ENCODE peak calls at places on chromosomes 3 and 15, in four cellular contexts. O, K, F and Z are unnamed samples. For H3K4me1, the result is how much of the 10 kb centered on the place peaks cover.

GRCh38 chr15:25541228-25541627 is 102.4 kb upstream of the UBE3A start:
- DNase-seq in O (no peak), K (no peak), F (no peak), Z (no peak)

GRCh38 chr15:93018574-93018973 is 70.4 kb downstream of the RGMA start:
- DNase-seq in O (peak), K (no peak), F (no peak), Z (no peak)

GRCh38 chr3:53190659-53191058 is 29.6 kb downstream of the PRKCD start:
- DNase-seq in O (no peak), K (no peak), F (no peak), Z (no peak)

GRCh38 chr15:29356807-29357206 is 87.2 kb upstream of the NSMCE3 start:
- DNase-seq in O (no peak), K (no peak), F (no peak), Z (no peak)

GRCh38 chr3:184417619-184418327 is 37.9 kb downstream of the CHRD start:
- DNase-seq in O (peak), K (peak), F (peak), Z (no peak)

GRCh38 chr3:129664040-129664646 is 57.7 kb upstream of the PLXND1 start:
- DNase-seq in O (no peak), K (no peak), F (no peak), Z (no peak)

GRCh38 chr3:21912656-21913055 is 161.6 kb upstream of the ZNF385D start:
- DNase-seq in O (no peak), K (no peak), F (no peak), Z (no peak)

GRCh38 chr3:124584552-124585391 is 145.5 kb upstream of the UMPS start:
- DNase-seq in O (peak), K (peak), F (peak), Z (no peak)

GRCh38 chr3:50170689-50171088 is 15.6 kb downstream of the SEMA3F start:
- DNase-seq in O (peak), K (peak), F (no peak), Z (no peak)

GRCh38 chr15:78195735-78196201 is 38.6 kb downstream of the ACSBG1 start:
- DNase-seq in O (no peak), K (peak), F (peak), Z (no peak)

GRCh38 chr3:65545429-65545828 is 493.3 kb downstream of the MAGI1 start:
- DNase-seq in O (no peak), K (no peak), F (no peak), Z (no peak)

GRCh38 chr15:65920825-65921309 is 51.6 kb downstream of the RAB11A start:
- DNase-seq in O (no peak), K (no peak), F (no peak), Z (no peak)

GRCh38 chr3:196519738-196520122 is 4.6 kb upstream of the SMCO1 start:
- DNase-seq in O (peak), K (no peak), F (no peak), Z (no peak)

GRCh38 chr15:86231864-86232801 is 152.5 kb downstream of the AGBL1 start:
- DNase-seq in O (peak), K (peak), F (peak), Z (no peak)

GRCh38 chr3:181698263-181698944 is 13.3 kb upstream of the SOX2 start:
- DNase-seq in O (no peak), K (no peak), F (no peak), Z (no peak)

GRCh38 chr3:181695661-181696491 is 15.8 kb upstream of the SOX2 start:
- DNase-seq in O (peak), K (no peak), F (peak), Z (no peak)

GRCh38 chr3:181694805-181695660 is 16.7 kb upstream of the SOX2 start:
- DNase-seq in O (peak), K (peak), F (peak), Z (no peak)

GRCh38 chr3:181699171-181699903 is 12.4 kb upstream of the SOX2 start:
- DNase-seq in O (no peak), K (no peak), F (no peak), Z (no peak)

GRCh38 chr3:181696641-181697230 is 15.0 kb upstream of the SOX2 start:
- DNase-seq in O (no peak), K (no peak), F (no peak), Z (no peak)
- H3K4me1 ChIP-seq in O (under half), K (under half), F (under half), Z (under half)

GRCh38 chr15:91952216-91952615 is 98.7 kb downstream of the SLCO3A1 start:
- DNase-seq in O (no peak), K (no peak), F (no peak), Z (no peak)
- H3K4me1 ChIP-seq in O (under half), K (under half), F (under half), Z (half or more)

DNA sequence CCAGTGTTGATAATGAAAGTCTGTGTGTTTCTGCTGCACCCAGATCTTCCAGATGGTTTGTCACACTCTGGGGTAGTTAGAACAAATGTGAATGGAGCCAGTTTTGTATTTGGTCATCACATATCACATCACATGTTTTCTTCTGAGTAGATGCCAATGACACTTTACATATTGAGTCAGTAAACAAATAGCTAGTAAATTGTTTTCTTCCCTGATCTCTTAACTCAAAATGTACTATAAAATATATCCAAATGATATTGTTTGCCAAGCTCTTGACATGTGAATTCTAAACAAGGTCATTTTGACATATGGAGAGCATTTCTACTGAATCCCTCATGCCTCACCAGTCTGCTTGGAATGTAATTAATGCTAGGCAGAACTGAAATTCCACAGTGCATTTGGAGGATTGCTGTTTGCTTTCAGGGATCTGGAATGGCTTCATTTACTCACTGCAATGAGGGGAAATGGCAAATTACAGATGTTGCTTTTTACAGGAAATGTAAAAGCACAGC is 45.0 kb downstream of the PDHB start:
- DNase-seq in O (no peak), K (no peak), F (peak), Z (no peak)
- H3K4me1 ChIP-seq in O (under half), K (under half), F (under half), Z (half or more)

GRCh38 chr3:157381606-157382005 is 55.0 kb upstream of the PTX3 start:
- DNase-seq in O (no peak), K (no peak), F (no peak), Z (no peak)
- H3K4me1 ChIP-seq in O (under half), K (under half), F (under half), Z (under half)

GRCh38 chr15:76198456-76199105 is 112.7 kb downstream of the ETFA start:
- DNase-seq in O (no peak), K (no peak), F (no peak), Z (no peak)
- H3K4me1 ChIP-seq in O (under half), K (under half), F (under half), Z (half or more)

GRCh38 chr3:31953636-31954035 is 27.4 kb downstream of the OSBPL10 start:
- DNase-seq in O (no peak), K (no peak), F (no peak), Z (no peak)

GRCh38 chr3:31953091-31953490 is 28.0 kb downstream of the OSBPL10 start:
- DNase-seq in O (no peak), K (no peak), F (no peak), Z (no peak)

GRCh38 chr3:31957106-31957505 is 24.0 kb downstream of the OSBPL10 start:
- DNase-seq in O (no peak), K (no peak), F (no peak), Z (no peak)

GRCh38 chr3:31958721-31959152 is 22.3 kb downstream of the OSBPL10 start:
- DNase-seq in O (peak), K (no peak), F (peak), Z (no peak)

GRCh38 chr3:31955581-31955980 is 25.5 kb downstream of the OSBPL10 start:
- DNase-seq in O (no peak), K (no peak), F (no peak), Z (no peak)
- H3K4me1 ChIP-seq in O (under half), K (under half), F (under half), Z (under half)

DNA sequence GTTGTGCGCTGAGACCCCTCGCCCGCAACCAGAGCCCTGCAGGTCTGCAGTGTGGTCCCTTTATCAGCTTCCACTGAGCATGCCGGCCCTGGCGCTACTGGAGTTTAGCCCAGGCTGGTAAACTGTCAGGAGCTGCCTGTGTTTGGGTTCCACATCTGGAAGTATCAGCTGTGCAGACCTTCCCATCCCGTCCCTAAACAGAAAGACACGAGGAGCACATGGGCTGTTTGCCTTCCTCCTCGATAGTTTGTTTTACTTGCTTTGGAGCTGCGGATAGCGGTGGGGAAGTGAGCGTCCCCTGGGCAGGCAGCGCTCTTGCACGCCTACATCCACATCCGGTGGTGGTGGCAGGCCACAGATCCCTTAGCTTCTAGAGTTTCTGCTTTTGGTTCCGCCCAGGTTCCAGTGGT is 12.5 kb downstream of the BOC start:
- DNase-seq in O (peak), K (no peak), F (no peak), Z (no peak)
- H3K4me1 ChIP-seq in O (under half), K (under half), F (under half), Z (under half)

DNA sequence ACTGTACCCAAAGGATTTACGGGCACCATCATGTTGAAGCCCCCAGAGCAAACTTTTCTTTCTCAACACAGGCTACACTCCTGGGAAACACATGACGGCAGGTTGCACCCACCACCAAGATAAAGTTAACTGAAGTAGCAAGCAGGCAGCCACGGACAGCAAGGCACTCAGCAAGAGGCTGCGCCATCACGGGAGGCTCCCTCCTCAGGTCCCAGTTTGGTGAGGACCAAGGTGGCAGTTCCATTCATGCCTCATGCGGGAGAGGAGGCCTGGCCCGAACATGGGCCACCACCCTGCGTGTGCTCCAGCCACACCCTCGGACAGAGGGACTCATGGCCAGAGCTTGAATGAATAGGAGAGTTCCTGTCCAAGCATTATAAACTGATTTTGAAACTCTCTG is 6.8 kb downstream of the ADCY5 start:
- DNase-seq in O (no peak), K (no peak), F (no peak), Z (no peak)
- H3K4me1 ChIP-seq in O (under half), K (under half), F (under half), Z (under half)

GRCh38 chr3:150074697-150075416 is 104.2 kb upstream of the PFN2 start:
- DNase-seq in O (no peak), K (no peak), F (no peak), Z (no peak)

GRCh38 chr3:150077107-150077506 is 106.4 kb upstream of the PFN2 start:
- DNase-seq in O (no peak), K (no peak), F (no peak), Z (peak)

GRCh38 chr3:150075417-150075865 is 104.7 kb upstream of the PFN2 start:
- DNase-seq in O (no peak), K (no peak), F (no peak), Z (no peak)

GRCh38 chr3:150077581-150078247 is 107.0 kb upstream of the PFN2 start:
- DNase-seq in O (no peak), K (no peak), F (no peak), Z (no peak)

DNA sequence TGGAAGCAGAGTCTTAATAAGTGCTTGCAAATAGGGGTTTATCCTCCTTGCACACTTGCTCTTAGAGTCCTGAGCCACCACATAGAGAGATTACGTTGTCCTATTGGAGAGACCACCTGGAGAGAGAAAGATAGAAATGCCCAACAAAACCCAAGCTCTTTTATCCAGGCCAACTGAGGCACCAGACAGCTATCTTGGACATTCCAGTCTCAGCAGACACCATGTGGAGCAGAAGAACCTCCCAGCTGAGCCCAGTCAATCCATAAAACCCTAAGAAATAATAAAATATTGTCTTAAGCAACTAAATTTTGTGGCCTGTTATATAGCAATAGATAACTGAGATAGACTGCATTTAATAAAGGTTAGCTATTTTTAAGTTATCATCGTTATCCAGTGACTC is 105.7 kb upstream of the PFN2 start:
- DNase-seq in O (no peak), K (no peak), F (no peak), Z (no peak)
- H3K4me1 ChIP-seq in O (under half), K (under half), F (under half), Z (under half)